ENCODE peak calls at places on chromosomes 2 and 18, in seven cellular contexts. R is AG09309; J is HS-5; U is activated CD4-positive, alpha-beta T cell treated with anti-CD3 and anti-CD28 coated beads, Interleukin-2, amount 50 U/mL, for 1 hour; I is CD4-positive, alpha-beta T cell; X is ELR; O is stimulated activated CD8-positive, alpha-beta memory T cell treated with anti-CD3 and anti-CD28 coated beads, Interleukin-15, amount 100 ng/mL, for 24 hours. H is an unnamed sample.

GRCh38 chr18:36372902-36373301 is 75.4 kb downstream of the FHOD3 start:
- DNase-seq in R (peak), J (peak), U (no peak), I (no peak), X (peak), O (no peak), H (no peak)

GRCh38 chr2:98730053-98730850 is 680 bp downstream of the MGAT4A start:
- DNase-seq in R (no peak), J (no peak), U (peak), I (peak), X (no peak), O (no peak), H (peak)

GRCh38 chr2:2839393-2840096 is 508.5 kb upstream of the MYT1L start:
- DNase-seq in R (no peak), J (no peak), U (no peak), I (no peak), X (no peak), O (no peak), H (no peak)

GRCh38 chr18:10299686-10300085 is 154.7 kb upstream of the APCDD1 start:
- DNase-seq in R (no peak), J (no peak), U (no peak), I (no peak), X (no peak), O (no peak), H (no peak)

GRCh38 chr18:48188609-48189008 is 220.6 kb downstream of the ZBTB7C start:
- DNase-seq in R (no peak), J (no peak), U (no peak), I (no peak), X (no peak), O (no peak), H (no peak)

GRCh38 chr2:100137318-100137717 is 5.1 kb downstream of the AFF3 start:
- DNase-seq in R (no peak), J (no peak), U (no peak), I (no peak), X (no peak), O (no peak), H (no peak)

GRCh38 chr2:164593959-164594358 is 27.3 kb downstream of the GRB14 start:
- DNase-seq in R (no peak), J (no peak), U (no peak), I (no peak), X (no peak), O (no peak), H (no peak)

GRCh38 chr2:150872919-150873772 is 385.7 kb upstream of the RND3 start:
- DNase-seq in R (peak), J (no peak), U (no peak), I (no peak), X (no peak), O (no peak), H (no peak)

GRCh38 chr2:74602553-74603281 is 45.4 kb downstream of the M1AP start:
- DNase-seq in R (peak), J (no peak), U (no peak), I (no peak), X (peak), O (no peak), H (no peak)

GRCh38 chr2:158999458-158999857 is 31.0 kb downstream of the TANC1 start:
- DNase-seq in R (no peak), J (no peak), U (no peak), I (no peak), X (peak), O (no peak), H (no peak)

GRCh38 chr2:241870611-241871537 is 1.3 kb downstream of the RTP5 start:
- DNase-seq in R (no peak), J (no peak), U (no peak), I (no peak), X (no peak), O (no peak), H (no peak)

GRCh38 chr2:144944506-144945230 is 424.7 kb upstream of the ZEB2 start:
- DNase-seq in R (no peak), J (peak), U (no peak), I (no peak), X (peak), O (no peak), H (no peak)

GRCh38 chr18:47915930-47916329 is 14.5 kb downstream of the SMAD2 start:
- DNase-seq in R (no peak), J (no peak), U (no peak), I (no peak), X (peak), O (no peak), H (no peak)

GRCh38 chr18:24068945-24069693 is 54.6 kb downstream of the TTC39C start:
- DNase-seq in R (no peak), J (no peak), U (no peak), I (no peak), X (no peak), O (no peak), H (no peak)

GRCh38 chr2:145020694-145021093 is 500.8 kb upstream of the ZEB2 start:
- DNase-seq in R (no peak), J (no peak), U (no peak), I (no peak), X (peak), O (no peak), H (no peak)

GRCh38 chr2:237774811-237775553 is 23.6 kb upstream of the RBM44 start:
- DNase-seq in R (no peak), J (peak), U (peak), I (peak), X (peak), O (no peak), H (peak)

GRCh38 chr2:150630587-150631235 is 143.2 kb upstream of the RND3 start:
- DNase-seq in R (no peak), J (no peak), U (no peak), I (no peak), X (no peak), O (no peak), H (no peak)

GRCh38 chr2:48510329-48510728 is 19.6 kb upstream of the STON1 start:
- DNase-seq in R (no peak), J (no peak), U (no peak), I (no peak), X (peak), O (no peak), H (no peak)

GRCh38 chr2:57906152-57906732 is 140.4 kb upstream of the VRK2 start:
- DNase-seq in R (peak), J (no peak), U (no peak), I (no peak), X (peak), O (no peak), H (peak)

GRCh38 chr2:38095996-38096861 is 20.3 kb upstream of the CYP1B1 start:
- DNase-seq in R (no peak), J (no peak), U (no peak), I (no peak), X (peak), O (no peak), H (peak)

GRCh38 chr2:175600024-175600831 is 401.8 kb downstream of the LNPK start:
- DNase-seq in R (peak), J (peak), U (no peak), I (no peak), X (no peak), O (no peak), H (no peak)

GRCh38 chr2:197461073-197461472 is 7.7 kb downstream of the COQ10B start:
- DNase-seq in R (no peak), J (no peak), U (no peak), I (no peak), X (no peak), O (no peak), H (no peak)

GRCh38 chr2:178895872-178896271 is 88.6 kb upstream of the TTN start:
- DNase-seq in R (no peak), J (no peak), U (no peak), I (no peak), X (peak), O (no peak), H (no peak)

GRCh38 chr2:232341739-232342126 is 36.8 kb upstream of the ALPP start:
- DNase-seq in R (no peak), J (no peak), U (no peak), I (no peak), X (no peak), O (no peak), H (no peak)

GRCh38 chr2:240392084-240392947 is 43.1 kb upstream of the GPC1 start:
- DNase-seq in R (no peak), J (no peak), U (no peak), I (no peak), X (peak), O (no peak), H (no peak)

GRCh38 chr2:217074576-217075224 is 214.8 kb upstream of the TNP1 start:
- DNase-seq in R (no peak), J (no peak), U (no peak), I (no peak), X (peak), O (no peak), H (no peak)

GRCh38 chr18:33711514-33711913 is 133.5 kb downstream of the ASXL3 start:
- DNase-seq in R (no peak), J (no peak), U (no peak), I (no peak), X (no peak), O (no peak), H (no peak)

GRCh38 chr2:33068261-33068660 is 121.5 kb downstream of the LTBP1 start:
- DNase-seq in R (no peak), J (peak), U (no peak), I (no peak), X (peak), O (no peak), H (no peak)